ENCODE peak calls at places on chromosome X, in four cellular contexts. C is NCI-H1092 treated with DMSO at 0.1 percent for 48 hours, M is AG09319, K is iris pigment epithelial cell. U is an unnamed sample.

GRCh38 chrX:73859622-73860021 is 296.6 kb downstream of the CHIC1 start:
- DNase-seq in K (no peak), C (no peak), M (no peak), U (no peak)

GRCh38 chrX:81021478-81021877 is 180.2 kb downstream of the HMGN5 start:
- DNase-seq in C (no peak), K (no peak), M (no peak), U (no peak)

GRCh38 chrX:12292996-12293765 is 154.9 kb downstream of the FRMPD4 start:
- DNase-seq in M (no peak), C (no peak), K (peak; percentile 31), U (no peak)

GRCh38 chrX:128460835-128461234 is 408.6 kb upstream of the ACTRT1 start:
- DNase-seq in C (peak; percentile 0), M (no peak), K (peak; percentile 14), U (no peak)

GRCh38 chrX:55014897-55015299 is 14.7 kb downstream of the APEX2 start:
- DNase-seq in C (no peak), M (no peak), K (no peak), U (no peak)

GRCh38 chrX:115562492-115562872 is 1.5 kb downstream of the PLS3 start:
- DNase-seq in K (peak; percentile 54), M (no peak), C (no peak), U (no peak)

GRCh38 chrX:111869639-111870034 is 6.3 kb upstream of the TRPC5OS start:
- DNase-seq in C (peak; percentile 67), M (peak; percentile 12), K (peak; percentile 52), U (peak; percentile 60)

GRCh38 chrX:77431227-77431626 is 16.0 kb upstream of the FGF16 start:
- DNase-seq in K (no peak), M (peak; percentile 29), C (no peak), U (no peak)

GRCh38 chrX:46582964-46583363 is 9.4 kb downstream of the CHST7 start:
- DNase-seq in M (no peak), K (peak; percentile 90), C (no peak), U (no peak)

GRCh38 chrX:13001097-13001496 is 26.2 kb downstream of the TMSB4X start:
- DNase-seq in K (no peak), M (no peak), C (no peak), U (no peak)

GRCh38 chrX:70244881-70245280 is 10.4 kb downstream of the AWAT1 start:
- DNase-seq in M (no peak), C (no peak), K (no peak), U (no peak)

GRCh38 chrX:32868524-32868895 is 342.8 kb downstream of the DMD start:
- DNase-seq in K (no peak), C (no peak), M (no peak), U (no peak)

U was measured in NCI-H510A treated with DMSO at 0.1 percent for 48 hours.